ENCODE peak calls at places on chromosome 2, in eight cellular contexts. Y is AG04449, I is Peyer's patch, E is RWPE1, B is adrenal gland, F is upper lobe of right lung, C is GM13977, M is HepG2. K is an unnamed sample.

GRCh38 chr2:121388371-121388770 is 103.4 kb upstream of the TFCP2L1 start:
- DNase-seq in Y (no peak), I (no peak), E (no peak), B (no peak), F (no peak), C (no peak), M (no peak), K (no peak)

GRCh38 chr2:174759381-174760064 is 4.7 kb downstream of the CHRNA1 start:
- DNase-seq in Y (no peak), I (no peak), E (no peak), B (no peak), F (no peak), C (no peak), M (no peak), K (no peak)

GRCh38 chr2:88601302-88601701 is 26.0 kb downstream of the EIF2AK3 start:
- DNase-seq in Y (no peak), I (no peak), E (no peak), B (no peak), F (no peak), C (no peak), M (no peak), K (no peak)

GRCh38 chr2:55733335-55733734 is 39.7 kb upstream of the PNPT1 start:
- DNase-seq in Y (no peak), I (no peak), E (no peak), B (no peak), F (no peak), C (no peak), M (no peak), K (no peak)

GRCh38 chr2:213306320-213306942 is 22.2 kb downstream of the SPAG16 start:
- DNase-seq in Y (peak), I (no peak), E (no peak), B (peak), F (peak), C (no peak), M (no peak), K (no peak)

GRCh38 chr2:175620035-175620434 is 382.0 kb downstream of the LNPK start:
- DNase-seq in Y (no peak), I (no peak), E (no peak), B (no peak), F (no peak), C (no peak), M (no peak), K (no peak)

GRCh38 chr2:227661019-227661726 is 5.4 kb upstream of the SCYGR5 start:
- DNase-seq in Y (no peak), I (no peak), E (no peak), B (no peak), F (no peak), C (no peak), M (no peak), K (no peak)

GRCh38 chr2:28693223-28693622 is 58.4 kb upstream of the PPP1CB start:
- DNase-seq in Y (no peak), I (no peak), E (no peak), B (no peak), F (no peak), C (no peak), M (no peak), K (no peak)

GRCh38 chr2:134550566-134551164 is 168.1 kb downstream of the TMEM163 start:
- DNase-seq in Y (no peak), I (no peak), E (no peak), B (no peak), F (no peak), C (no peak), M (no peak), K (no peak)

GRCh38 chr2:28423856-28424605 is 31.4 kb downstream of the FOSL2 start:
- DNase-seq in Y (no peak), I (peak), E (no peak), B (no peak), F (no peak), C (no peak), M (no peak), K (no peak)

GRCh38 chr2:520663-521340 is 156.4 kb downstream of the TMEM18 start:
- DNase-seq in Y (no peak), I (no peak), E (no peak), B (no peak), F (no peak), C (no peak), M (no peak), K (no peak)

GRCh38 chr2:38496927-38497669 is 105.6 kb downstream of the HNRNPLL start:
- DNase-seq in Y (no peak), I (no peak), E (no peak), B (peak), F (no peak), C (no peak), M (peak), K (no peak)

GRCh38 chr2:208373460-208374089 is 33.0 kb upstream of the PTH2R start:
- DNase-seq in Y (no peak), I (no peak), E (peak), B (peak), F (no peak), C (peak), M (peak), K (peak)

GRCh38 chr2:224103603-224104002 is 64.5 kb upstream of the SERPINE2 start:
- DNase-seq in Y (no peak), I (no peak), E (no peak), B (no peak), F (no peak), C (no peak), M (no peak), K (no peak)

GRCh38 chr2:145845207-145845894 is 1325.4 kb upstream of the ZEB2 start:
- DNase-seq in Y (no peak), I (no peak), E (no peak), B (no peak), F (no peak), C (no peak), M (peak), K (no peak)

GRCh38 chr2:230668184-230668938 is 44.3 kb upstream of the CAB39 start:
- DNase-seq in Y (no peak), I (no peak), E (peak), B (peak), F (peak), C (peak), M (no peak), K (no peak)

GRCh38 chr2:237900891-237901831 is 41.7 kb downstream of the RAMP1 start:
- DNase-seq in Y (no peak), I (no peak), E (no peak), B (no peak), F (no peak), C (no peak), M (no peak), K (no peak)

DNA sequence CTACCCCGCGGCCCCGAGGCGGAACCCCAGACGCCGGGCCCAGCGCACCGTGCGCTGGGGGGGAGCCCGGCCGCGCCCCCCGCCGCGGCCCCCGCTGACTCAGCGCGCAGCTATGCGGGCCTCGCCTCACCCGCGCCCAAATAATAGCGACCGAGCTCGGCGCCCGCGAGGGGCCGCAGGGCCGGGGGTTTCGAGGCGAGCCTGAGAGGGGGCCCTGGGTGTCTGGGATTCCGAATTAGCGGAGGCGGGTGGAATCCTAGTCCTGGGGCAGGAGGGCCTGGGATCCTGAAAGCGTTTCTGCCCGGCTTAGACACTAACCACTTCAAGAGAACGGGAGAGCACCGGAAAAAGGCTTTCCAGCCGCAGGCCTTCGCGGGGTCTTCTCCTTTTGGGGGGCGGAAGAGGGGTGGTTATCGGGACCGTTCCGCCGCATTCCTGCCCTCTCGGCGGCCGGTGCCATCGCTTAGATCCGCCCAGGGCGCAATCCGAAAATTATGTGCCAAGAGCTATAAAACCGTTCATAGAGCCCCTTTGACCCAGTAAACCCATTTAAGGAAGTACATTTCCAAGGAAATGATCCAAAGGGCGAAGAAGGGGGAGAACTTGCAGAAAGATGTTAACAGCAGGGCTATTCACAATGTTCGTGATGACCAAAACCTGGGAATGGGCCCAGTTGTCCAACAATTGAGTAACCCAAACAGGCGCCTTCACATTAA is 678 bp upstream of the ROCK2 start:
- DNase-seq in Y (no peak), I (peak), E (peak), B (peak), F (peak), C (peak), M (peak), K (no peak)
- TF ChIP-seq CTCF in Y (no peak), I (no peak), E (no peak), B (no peak), F (no peak), C (no peak), M (no peak), K (no peak)

GRCh38 chr2:150911766-150912280 is 349.8 kb downstream of the RBM43 start:
- DNase-seq in Y (peak), I (peak), E (peak), B (peak), F (peak), C (no peak), M (peak), K (no peak)
- TF ChIP-seq CTCF in Y (peak), I (no peak), E (peak), B (peak), F (peak), C (no peak), M (peak), K (no peak)

GRCh38 chr2:49335546-49335945 is 181.2 kb upstream of the FSHR start:
- DNase-seq in Y (no peak), I (no peak), E (no peak), B (no peak), F (no peak), C (no peak), M (no peak), K (no peak)

GRCh38 chr2:49332415-49332814 is 178.1 kb upstream of the FSHR start:
- DNase-seq in Y (no peak), I (no peak), E (no peak), B (no peak), F (no peak), C (no peak), M (no peak), K (no peak)
- TF ChIP-seq CTCF in Y (no peak), I (no peak), E (no peak), B (no peak), F (no peak), C (no peak), M (no peak), K (no peak)

GRCh38 chr2:156435725-156436476 is at the start of gene GPD2:
- DNase-seq in Y (no peak), I (peak), E (peak), B (peak), F (peak), C (peak), M (no peak), K (peak)
- TF ChIP-seq CTCF in Y (no peak), I (no peak), E (no peak), B (no peak), F (peak), C (no peak), M (no peak), K (no peak)

DNA sequence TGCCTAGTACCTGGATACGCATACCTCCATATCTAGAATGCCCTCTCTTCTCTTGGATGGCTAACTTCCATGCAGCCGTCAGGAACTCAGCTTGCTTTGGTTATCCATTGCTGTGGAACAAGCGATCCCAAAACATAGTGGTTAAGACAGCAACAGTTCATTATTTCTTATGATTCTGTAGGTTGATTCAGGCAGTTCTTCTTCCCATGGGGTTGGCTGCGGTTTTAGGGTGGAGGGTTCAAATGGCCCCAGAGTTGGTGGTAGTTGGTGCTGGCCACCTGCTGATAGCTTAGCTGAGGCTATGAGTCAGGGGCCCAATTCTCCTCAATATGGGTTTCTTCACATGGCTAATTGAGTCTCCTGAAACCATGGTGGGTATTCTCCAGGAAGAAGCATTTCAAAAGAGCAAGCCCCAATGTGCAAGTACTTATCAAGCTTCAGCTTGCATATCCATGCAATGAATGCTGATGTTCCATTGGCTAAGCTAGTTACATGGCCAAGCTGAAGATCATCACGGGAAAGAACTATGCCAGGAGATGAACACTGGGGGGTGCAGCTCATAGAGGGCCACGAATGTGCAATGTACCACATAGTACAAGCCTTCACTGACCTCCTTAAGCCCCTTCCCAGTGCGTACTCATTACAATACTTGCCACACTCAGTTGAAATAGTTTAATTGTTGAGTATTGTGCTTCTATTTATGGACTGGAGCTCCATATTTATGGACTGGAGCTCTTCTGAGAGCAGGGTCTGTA is 10.0 kb upstream of the RHOB start:
- DNase-seq in Y (no peak), I (no peak), E (no peak), B (peak), F (no peak), C (no peak), M (peak), K (no peak)
- TF ChIP-seq CTCF in Y (no peak), I (no peak), E (no peak), B (no peak), F (no peak), C (no peak), M (peak), K (no peak)

DNA sequence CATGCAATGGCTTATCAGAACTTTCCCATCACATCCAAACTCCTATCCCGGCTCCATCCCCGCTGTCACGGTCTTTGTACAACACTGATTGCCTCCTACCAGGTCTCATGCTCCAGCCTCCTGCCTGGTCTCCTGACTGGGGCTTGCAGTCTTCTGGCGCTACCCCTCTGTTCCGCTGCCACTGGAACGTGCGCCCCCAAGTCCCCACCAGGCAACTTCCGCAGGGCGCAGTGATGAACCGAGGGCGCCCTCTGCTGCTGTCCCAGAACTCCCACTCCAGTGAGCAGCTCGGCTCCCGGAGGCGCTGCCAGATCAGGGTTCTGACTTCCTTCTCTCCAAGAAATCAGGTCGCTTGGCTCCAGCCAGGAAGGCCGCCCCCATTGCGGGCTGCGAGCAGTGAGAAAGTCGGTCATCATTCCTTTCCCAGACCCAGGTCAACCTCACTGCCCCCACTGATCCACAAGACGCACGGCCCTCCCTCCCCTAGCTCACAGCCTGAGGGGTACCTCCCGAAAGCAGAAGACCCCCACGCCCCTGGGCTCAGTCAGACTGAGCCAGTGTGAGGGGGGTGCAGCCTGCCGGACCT is 43.9 kb upstream of the RAB11FIP5 start:
- DNase-seq in Y (no peak), I (no peak), E (no peak), B (peak), F (peak), C (peak), M (peak), K (peak)
- TF ChIP-seq CTCF in Y (peak), I (no peak), E (peak), B (peak), F (peak), C (peak), M (peak), K (peak)

GRCh38 chr2:85561280-85562212 is at the start of gene GGCX:
- DNase-seq in Y (no peak), I (peak), E (peak), B (peak), F (peak), C (peak), M (peak), K (peak)
- TF ChIP-seq CTCF in Y (no peak), I (peak), E (no peak), B (peak), F (peak), C (no peak), M (peak), K (no peak)

DNA sequence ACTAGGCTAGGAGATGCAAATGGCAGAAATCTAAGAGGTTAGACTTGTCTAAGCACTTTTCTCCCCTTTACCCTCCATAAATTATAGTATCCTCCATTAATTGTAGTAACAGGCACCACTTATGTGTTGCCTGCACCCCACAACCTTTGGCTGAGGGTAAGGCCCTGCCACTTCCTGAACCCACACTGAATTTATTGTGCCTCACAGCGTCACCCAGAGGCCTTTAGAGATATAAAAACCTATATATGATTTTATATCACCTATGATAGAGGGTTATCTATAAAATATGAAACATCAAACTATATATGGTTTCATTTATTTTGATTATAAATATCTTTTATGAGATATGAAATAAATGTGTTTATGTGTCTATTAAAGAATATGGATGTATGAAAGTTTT is 2.6 kb downstream of the UGT1A9 start:
- DNase-seq in Y (no peak), I (no peak), E (no peak), B (no peak), F (no peak), C (no peak), M (no peak), K (no peak)
- TF ChIP-seq CTCF in Y (no peak), I (no peak), E (no peak), B (no peak), F (no peak), C (peak), M (no peak), K (no peak)

GRCh38 chr2:41496908-41497307 is 550.9 kb upstream of the PKDCC start:
- DNase-seq in Y (no peak), I (no peak), E (no peak), B (no peak), F (no peak), C (no peak), M (no peak), K (no peak)
- TF ChIP-seq CTCF in Y (no peak), I (no peak), E (no peak), B (no peak), F (peak), C (peak), M (no peak), K (peak)

GRCh38 chr2:241686649-241687425 is at the start of gene DTYMK:
- DNase-seq in Y (peak), I (peak), E (peak), B (peak), F (peak), C (peak), M (peak), K (peak)
- TF ChIP-seq CTCF in Y (no peak), I (no peak), E (no peak), B (peak), F (no peak), C (no peak), M (peak), K (no peak)

K was measured in glutamatergic neuron.